ENCODE peak calls at places on chromosomes 13 and 19, in nine cellular contexts. M is AG04450, B is fibroblast of lung, T is choroid plexus epithelial cell, N is lower lobe of right lung, E is tibial nerve, C is tibial artery, S is K562, R is Caco-2. F is an unnamed sample.

GRCh38 chr13:41231025-41231677 is 32.2 kb downstream of the MTRF1 start:
- DNase-seq in S (no peak), R (no peak), N (no peak), E (no peak), C (no peak), M (no peak), T (no peak), B (no peak), F (no peak)

GRCh38 chr19:29259153-29259552 is 46.2 kb upstream of the UQCRFS1 start:
- DNase-seq in C (no peak), S (peak), T (peak), N (no peak), E (no peak), B (no peak), R (peak), M (no peak), F (no peak)

GRCh38 chr13:32134241-32134801 is 102.7 kb downstream of the FRY start:
- DNase-seq in C (no peak), B (peak), R (no peak), T (no peak), S (no peak), E (no peak), M (no peak), N (no peak), F (no peak)

GRCh38 chr13:32914686-32915085 is 101.5 kb upstream of the KL start:
- DNase-seq in T (no peak), C (no peak), R (no peak), E (no peak), B (no peak), M (no peak), N (no peak), S (no peak), F (no peak)

GRCh38 chr13:20828540-20829364 is 55.0 kb upstream of the EEF1AKMT1 start:
- DNase-seq in N (no peak), R (no peak), M (no peak), E (no peak), S (no peak), C (no peak), B (peak), T (peak), F (peak)

GRCh38 chr13:105991622-105992254 is 543.7 kb downstream of the EFNB2 start:
- DNase-seq in N (no peak), S (no peak), M (no peak), R (peak), T (peak), C (no peak), B (peak), E (peak), F (peak)

GRCh38 chr19:39407394-39407643 is 672 bp downstream of the ZFP36 start:
- DNase-seq in S (no peak), N (no peak), B (no peak), R (no peak), T (no peak), E (no peak), C (no peak), M (no peak), F (no peak)

GRCh38 chr13:39036212-39036611 is 1.7 kb downstream of the PROSER1 start:
- DNase-seq in T (peak), N (no peak), S (no peak), M (no peak), E (no peak), C (no peak), R (no peak), B (peak), F (no peak)

GRCh38 chr19:55492362-55492944 is 4.2 kb downstream of the SSC5D start:
- DNase-seq in R (no peak), T (no peak), E (no peak), M (no peak), B (no peak), C (no peak), S (no peak), N (no peak), F (no peak)

GRCh38 chr13:33050161-33050560 is 33.9 kb downstream of the KL start:
- DNase-seq in N (no peak), S (no peak), C (no peak), E (no peak), B (peak), M (no peak), T (no peak), R (no peak), F (no peak)

GRCh38 chr13:46598140-46598819 is 45.3 kb downstream of the LRCH1 start:
- DNase-seq in S (no peak), M (no peak), E (no peak), B (no peak), T (no peak), C (no peak), R (no peak), N (no peak), F (no peak)

GRCh38 chr19:9673912-9674668 is 810 bp downstream of the ZNF562 start:
- DNase-seq in B (peak), C (no peak), M (no peak), S (no peak), N (no peak), R (no peak), E (no peak), T (peak), F (peak)

GRCh38 chr13:21541980-21542379 is 62.0 kb downstream of the MICU2 start:
- DNase-seq in N (no peak), C (no peak), E (no peak), R (no peak), B (no peak), T (peak), S (no peak), M (no peak), F (no peak)

GRCh38 chr19:21835429-21835809 is 563 bp downstream of the ZNF43 start:
- DNase-seq in B (no peak), T (no peak), R (no peak), S (no peak), C (no peak), M (no peak), N (peak), E (no peak), F (no peak)

GRCh38 chr19:21210037-21210621 is 68.3 kb downstream of the ZNF431 start:
- DNase-seq in N (no peak), E (no peak), C (no peak), S (no peak), R (peak), T (no peak), B (no peak), M (no peak), F (no peak)

GRCh38 chr19:32405431-32406160 is at the start of gene DPY19L3:
- DNase-seq in B (peak), S (peak), R (peak), T (peak), C (peak), M (peak), N (peak), E (peak), F (peak)

GRCh38 chr19:52695996-52696395 is 38.8 kb downstream of the ZNF611 start:
- DNase-seq in N (no peak), E (no peak), B (no peak), S (peak), C (no peak), R (no peak), M (no peak), T (peak), F (no peak)

GRCh38 chr13:32976046-32976781 is 40.0 kb upstream of the KL start:
- DNase-seq in B (no peak), N (no peak), E (no peak), S (no peak), C (no peak), M (no peak), T (no peak), R (no peak), F (no peak)

GRCh38 chr19:55649579-55650557 is 1.9 kb downstream of the CCDC106 start:
- DNase-seq in B (no peak), S (no peak), M (no peak), C (no peak), N (no peak), E (no peak), T (no peak), R (no peak), F (no peak)

GRCh38 chr19:58518261-58519086 is 1.1 kb downstream of the ZBTB45 start:
- DNase-seq in B (no peak), E (no peak), T (no peak), S (no peak), C (no peak), N (peak), R (no peak), M (no peak), F (no peak)

GRCh38 chr19:47049307-47049700 is 880 bp upstream of the TMEM160 start:
- DNase-seq in C (no peak), B (peak), S (no peak), E (no peak), M (no peak), T (peak), N (no peak), R (no peak), F (peak)
- H3K4me3 ChIP-seq in C (peak), B (no peak), S (peak), E (peak), M (no peak), T (no peak), N (peak), R (no peak), F (no peak)

DNA sequence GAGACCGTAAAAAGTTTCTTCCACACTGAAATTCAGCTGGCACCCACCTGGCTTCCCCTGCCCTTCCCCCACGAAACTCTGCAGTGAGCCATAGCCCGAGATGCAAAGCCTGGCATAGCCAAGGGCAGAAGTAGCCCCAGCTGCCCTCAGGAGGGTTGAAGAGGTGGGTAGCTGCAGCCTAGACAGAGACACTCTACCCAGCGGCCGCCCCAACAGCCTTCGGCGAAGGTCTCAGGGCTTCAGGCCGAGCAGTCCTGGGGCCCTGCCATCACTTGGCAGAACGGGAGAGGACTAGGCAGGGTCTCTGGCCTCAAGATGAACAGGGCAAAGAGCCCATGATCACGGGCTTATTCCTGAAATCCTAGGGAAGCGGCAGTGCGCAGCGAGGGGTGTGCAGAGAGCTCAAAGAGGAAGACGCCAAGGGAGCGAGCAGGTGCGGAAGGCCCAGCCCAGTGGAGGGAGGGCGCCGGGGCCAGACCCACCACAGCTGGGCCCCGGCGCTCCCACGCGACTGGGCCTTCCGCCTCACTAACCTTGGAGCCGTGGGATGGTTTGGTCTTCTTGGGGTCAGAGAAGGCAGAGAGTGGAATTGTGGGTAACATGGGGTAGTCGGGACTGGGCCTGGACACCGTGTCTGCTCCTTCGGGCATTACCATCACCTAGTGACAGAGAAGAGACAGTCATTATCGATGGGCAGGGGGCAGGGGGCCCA is 53.2 kb downstream of the MLLT1 start:
- DNase-seq in S (no peak), M (no peak), R (no peak), N (peak), C (no peak), E (no peak), B (no peak), T (no peak), F (no peak)
- TF ChIP-seq CTCF in S (no peak), M (no peak), R (no peak), N (no peak), C (no peak), E (no peak), B (no peak), T (no peak), F (no peak)

GRCh38 chr19:35249848-35250711 is 1.3 kb downstream of the LSR start:
- DNase-seq in R (no peak), T (no peak), M (no peak), E (no peak), S (no peak), N (no peak), C (no peak), B (no peak), F (no peak)

GRCh38 chr19:35246466-35247096 is 2.2 kb upstream of the LSR start:
- DNase-seq in T (no peak), E (no peak), N (no peak), S (no peak), R (no peak), M (no peak), B (no peak), C (no peak), F (no peak)

GRCh38 chr19:35247526-35248309 is 1.1 kb upstream of the LSR start:
- DNase-seq in C (no peak), B (no peak), E (no peak), T (no peak), S (peak), N (peak), R (peak), M (no peak), F (no peak)

GRCh38 chr19:35249146-35249847 is 495 bp downstream of the LSR start:
- DNase-seq in S (peak), T (no peak), R (no peak), E (no peak), C (no peak), M (no peak), N (no peak), B (no peak), F (no peak)

GRCh38 chr19:35248310-35249145 is at the start of gene LSR:
- DNase-seq in S (peak), E (no peak), T (no peak), N (peak), M (no peak), B (no peak), R (peak), C (no peak), F (no peak)
- H3K4me3 ChIP-seq in S (peak), E (peak), T (no peak), N (peak), M (no peak), B (no peak), R (peak), C (peak), F (no peak)

DNA sequence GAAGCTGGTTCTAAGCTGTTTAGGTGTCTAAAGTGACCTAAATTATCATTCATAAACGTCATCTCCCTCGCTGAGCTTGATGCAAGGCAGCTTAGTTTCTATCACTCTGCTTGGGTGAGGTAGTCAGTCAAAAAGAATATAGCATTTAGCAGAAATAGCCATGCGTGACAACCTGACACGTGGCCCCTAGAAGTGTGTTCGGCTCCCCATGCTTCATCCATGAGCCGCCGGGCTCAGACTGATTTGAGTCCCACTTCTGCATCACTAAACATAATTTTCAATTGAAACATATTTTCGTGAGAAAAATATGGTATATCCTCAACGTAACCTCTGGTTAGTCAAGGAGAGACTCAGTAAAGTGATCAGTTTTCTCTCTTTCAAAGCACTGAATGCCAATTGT is 459.8 kb downstream of the IRS2 start:
- DNase-seq in C (no peak), E (no peak), R (no peak), S (no peak), T (no peak), N (no peak), B (no peak), M (no peak), F (no peak)
- TF ChIP-seq CTCF in C (no peak), E (no peak), R (no peak), S (no peak), T (no peak), N (no peak), B (no peak), M (no peak), F (no peak)

DNA sequence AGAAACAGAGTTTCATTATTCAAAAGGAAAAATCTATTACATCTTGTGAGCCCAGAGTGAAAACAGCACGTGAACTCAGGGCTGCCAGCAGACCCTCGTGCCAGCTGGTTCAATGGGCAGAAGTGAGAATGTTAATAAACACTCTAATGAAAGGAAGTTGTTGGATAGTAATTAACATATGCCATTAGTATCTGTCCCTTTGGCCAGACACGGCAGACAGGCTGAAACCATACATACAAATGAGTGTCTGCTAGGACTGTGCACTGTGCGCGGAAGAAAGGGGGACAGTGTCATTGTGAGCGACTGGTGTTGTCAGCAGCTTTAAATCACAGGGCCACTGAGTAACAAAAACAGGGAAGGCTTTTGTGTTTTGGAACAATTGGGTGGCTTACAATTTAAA is 121.9 kb upstream of the TSC22D1 start:
- DNase-seq in S (no peak), B (no peak), R (no peak), N (no peak), C (no peak), E (no peak), M (no peak), T (no peak), F (no peak)
- H3K4me3 ChIP-seq in S (no peak), B (no peak), R (no peak), N (no peak), C (no peak), E (no peak), M (no peak), T (no peak), F (no peak)

GRCh38 chr19:38294090-38294489 is 10.0 kb upstream of the C19orf33 start:
- DNase-seq in C (no peak), N (no peak), E (no peak), B (no peak), M (no peak), R (no peak), T (no peak), S (no peak), F (no peak)

GRCh38 chr19:38293281-38293680 is 10.8 kb upstream of the C19orf33 start:
- DNase-seq in M (no peak), C (no peak), S (no peak), T (no peak), N (no peak), B (no peak), E (no peak), R (no peak), F (no peak)

GRCh38 chr19:38290631-38291147 is 13.4 kb upstream of the C19orf33 start:
- DNase-seq in B (peak), R (no peak), C (no peak), T (peak), M (peak), S (no peak), N (peak), E (no peak), F (peak)

GRCh38 chr19:38289955-38290354 is 14.1 kb upstream of the C19orf33 start:
- DNase-seq in R (no peak), C (no peak), B (no peak), T (no peak), N (no peak), M (no peak), S (no peak), E (no peak), F (no peak)

GRCh38 chr19:38291855-38292254 is 12.2 kb upstream of the C19orf33 start:
- DNase-seq in M (no peak), R (no peak), N (no peak), S (no peak), T (no peak), B (no peak), C (no peak), E (no peak), F (no peak)
- TF ChIP-seq CTCF in M (no peak), R (no peak), N (no peak), S (no peak), T (no peak), B (no peak), C (no peak), E (no peak), F (no peak)